ENCODE peak calls at places on chromosome 6, in four cellular contexts. Y is Calu3, F is RPMI7951, L is bronchial epithelial cell. B is an unnamed sample.

GRCh38 chr6:49713346-49713745 is at the start of gene CRISP2:
- DNase-seq in F (no peak), L (no peak), Y (no peak), B (no peak)

GRCh38 chr6:100796049-100796823 is 84.9 kb downstream of the ASCC3 start:
- DNase-seq in Y (no peak), F (no peak), L (no peak), B (no peak)

GRCh38 chr6:116667620-116668019 is 946 bp downstream of the ZUP1 start:
- DNase-seq in F (no peak), L (no peak), Y (no peak), B (no peak)

GRCh38 chr6:105209950-105210706 is 30.3 kb upstream of the POPDC3 start:
- DNase-seq in L (peak; percentile 91), Y (peak; percentile 20), F (peak; percentile 86), B (peak; percentile 7)

GRCh38 chr6:101683884-101684283 is 290.4 kb downstream of the GRIK2 start:
- DNase-seq in L (no peak), F (no peak), Y (no peak), B (no peak)

GRCh38 chr6:78611886-78612480 is 255.4 kb upstream of the IRAK1BP1 start:
- DNase-seq in Y (no peak), F (peak; percentile 28), L (peak; percentile 45), B (peak; percentile 36)

GRCh38 chr6:156013155-156013554 is 557.5 kb upstream of the NOX3 start:
- DNase-seq in F (peak; percentile 65), L (peak; percentile 32), Y (no peak), B (no peak)

GRCh38 chr6:7086488-7086887 is 21.3 kb upstream of the RREB1 start:
- DNase-seq in F (peak; percentile 36), L (no peak), Y (no peak), B (no peak)

GRCh38 chr6:143677891-143678737 is at the start of gene PHACTR2:
- DNase-seq in L (peak; percentile 51), F (peak; percentile 77), Y (peak; percentile 58), B (peak; percentile 64)

GRCh38 chr6:84467296-84467695 is 239.9 kb upstream of the CEP162 start:
- DNase-seq in Y (no peak), F (no peak), L (peak; percentile 87), B (no peak)

GRCh38 chr6:82013561-82014275 is 233.8 kb downstream of the IBTK start:
- DNase-seq in F (peak; percentile 89), L (peak; percentile 79), Y (no peak), B (no peak)

GRCh38 chr6:38364127-38364526 is 275.6 kb downstream of the BTBD9 start:
- DNase-seq in F (no peak), Y (no peak), L (no peak), B (no peak)

GRCh38 chr6:52724041-52724405 is 39.3 kb downstream of the GSTA2 start:
- DNase-seq in Y (no peak), L (no peak), F (peak; percentile 76), B (no peak)

GRCh38 chr6:162533009-162533400 is 194.6 kb downstream of the PRKN start:
- DNase-seq in L (no peak), F (no peak), Y (no peak), B (no peak)

GRCh38 chr6:133432021-133432989 is 191.1 kb downstream of the EYA4 start:
- DNase-seq in L (no peak), Y (no peak), F (no peak), B (no peak)

GRCh38 chr6:12324096-12324495 is 33.9 kb downstream of the EDN1 start:
- DNase-seq in L (peak; percentile 100), F (peak; percentile 87), Y (peak; percentile 68), B (peak; percentile 100)

GRCh38 chr6:41073968-41074691 is 1.4 kb downstream of the NFYA start:
- DNase-seq in F (peak; percentile 32), Y (no peak), L (peak; percentile 23), B (no peak)

GRCh38 chr6:56475736-56476457 is 166.8 kb downstream of the DST start:
- DNase-seq in L (no peak), Y (peak; percentile 50), F (no peak), B (no peak)

GRCh38 chr6:48775157-48775556 is 664.2 kb upstream of the PTCHD4 start:
- DNase-seq in F (no peak), Y (no peak), L (no peak), B (no peak)

GRCh38 chr6:23600118-23600517 is 525.9 kb upstream of the NRSN1 start:
- DNase-seq in L (no peak), F (no peak), Y (no peak), B (no peak)

GRCh38 chr6:138520463-138520862 is 21.2 kb upstream of the NHSL1 start:
- DNase-seq in L (peak; percentile 42), Y (no peak), F (peak; percentile 45), B (no peak)

GRCh38 chr6:151807513-151808330 is at the start of gene ESR1:
- DNase-seq in L (peak; percentile 25), F (no peak), Y (no peak), B (no peak)

GRCh38 chr6:41318648-41319565 is 16.5 kb upstream of the NCR2 start:
- DNase-seq in F (peak; percentile 70), L (peak; percentile 65), Y (peak; percentile 92), B (peak; percentile 46)